ENCODE peak calls at places on chromosomes 3 and 15, in six cellular contexts. P is HCT116, I is H9, X is colonic mucosa, E is H1, M is psoas muscle. O is an unnamed sample.

GRCh38 chr3:126245811-126246727 is 65.7 kb upstream of the ALDH1L1 start:
- DNase-seq in P (peak; percentile 39), I (no peak), X (peak; percentile 53), E (no peak), M (peak; percentile 66), O (peak; percentile 44)

GRCh38 chr3:31968927-31969418 is 12.1 kb downstream of the OSBPL10 start:
- DNase-seq in P (peak; percentile 86), I (no peak), X (peak; percentile 13), E (no peak), M (no peak), O (peak; percentile 45)

GRCh38 chr3:126436826-126437717 is 38.6 kb downstream of the ZXDC start:
- DNase-seq in P (no peak), I (no peak), X (peak; percentile 7), E (no peak), M (no peak), O (no peak)

GRCh38 chr15:99719096-99719541 is 14.1 kb downstream of the LYSMD4 start:
- DNase-seq in P (no peak), I (no peak), X (no peak), E (no peak), M (no peak), O (no peak)

GRCh38 chr3:70811880-70812279 is 499.4 kb upstream of the MDFIC2 start:
- DNase-seq in P (no peak), I (no peak), X (no peak), E (no peak), M (peak; percentile 35), O (no peak)

GRCh38 chr3:10717756-10718155 is 98.3 kb upstream of the SLC6A11 start:
- DNase-seq in P (no peak), I (no peak), X (no peak), E (no peak), M (no peak), O (no peak)

GRCh38 chr3:45112939-45113338 is 33.2 kb downstream of the CDCP1 start:
- DNase-seq in P (no peak), I (no peak), X (no peak), E (no peak), M (no peak), O (no peak)

GRCh38 chr3:148816971-148817519 is 10.6 kb upstream of the CPB1 start:
- DNase-seq in P (no peak), I (no peak), X (no peak), E (no peak), M (no peak), O (no peak)

GRCh38 chr3:54888873-54889272 is 39.0 kb downstream of the LRTM1 start:
- DNase-seq in P (no peak), I (no peak), X (no peak), E (no peak), M (no peak), O (peak; percentile 45)

GRCh38 chr15:68775671-68776476 is 44.8 kb downstream of the ANP32A start:
- DNase-seq in P (no peak), I (no peak), X (peak; percentile 47), E (no peak), M (peak; percentile 79), O (no peak)

GRCh38 chr15:74202461-74203401 is at the start of gene STRA6:
- DNase-seq in P (no peak), I (peak; percentile 98), X (no peak), E (peak; percentile 93), M (no peak), O (no peak)

DNA sequence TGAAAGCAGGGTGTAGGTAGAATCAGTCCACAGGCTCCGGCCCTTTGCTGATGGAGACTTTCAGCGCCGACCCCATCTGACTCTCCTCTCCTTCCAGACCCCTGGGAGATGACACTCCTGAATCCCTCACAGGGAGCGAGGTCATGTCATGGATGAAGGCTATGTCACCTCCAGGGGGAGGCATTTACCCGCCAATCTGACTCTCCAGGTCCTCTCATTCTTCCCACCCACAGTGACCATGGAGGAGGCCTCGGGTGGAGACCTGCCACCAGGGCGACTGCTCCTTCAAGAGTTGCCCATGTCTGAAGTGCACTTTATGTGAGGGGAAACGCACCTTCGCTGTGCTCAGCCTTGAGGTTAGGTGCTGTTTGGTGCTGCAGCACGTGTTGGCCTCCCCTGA is 112.7 kb downstream of the KLF13 start:
- DNase-seq in P (peak; percentile 21), I (peak; percentile 63), X (peak; percentile 73), E (no peak), M (no peak), O (no peak)
- TF ChIP-seq CTCF in P (peak; percentile 45), I (peak; percentile 68), X (peak; percentile 40), E (peak; percentile 71), M (peak; percentile 39), O (peak; percentile 12)

GRCh38 chr3:58963928-58964497 is 85.8 kb downstream of the CFAP20DC start:
- DNase-seq in P (no peak), I (no peak), X (no peak), E (no peak), M (no peak), O (no peak)
- H3K9me3 ChIP-seq in P (no peaks in the 10 kb centered on the region), I (no peaks in the 10 kb centered on the region), X (no peaks in the 10 kb centered on the region), E (no peaks in the 10 kb centered on the region), M (peaks cover 5% of the 10 kb centered on the region), O (no peaks in the 10 kb centered on the region)

GRCh38 chr3:120503727-120504616 is 53.2 kb upstream of the FSTL1 start:
- DNase-seq in P (no peak), I (peak; percentile 44), X (no peak), E (peak; percentile 33), M (no peak), O (no peak)
- TF ChIP-seq CTCF in P (no peak), I (no peak), X (no peak), E (no peak), M (no peak), O (no peak)

GRCh38 chr15:26729030-26729429 is 43.8 kb downstream of the GABRB3 start:
- DNase-seq in P (no peak), I (no peak), X (no peak), E (no peak), M (no peak), O (no peak)
- H3K9me3 ChIP-seq in P (peaks cover 9% of the 10 kb centered on the region), I (no peaks in the 10 kb centered on the region), X (no peaks in the 10 kb centered on the region), E (peaks cover 12% of the 10 kb centered on the region), M (peaks cover 9% of the 10 kb centered on the region), O (no peaks in the 10 kb centered on the region)

GRCh38 chr3:81668283-81668682 is 93.2 kb downstream of the GBE1 start:
- DNase-seq in P (no peak), I (no peak), X (no peak), E (no peak), M (no peak), O (no peak)

GRCh38 chr3:81663114-81663513 is 98.3 kb downstream of the GBE1 start:
- DNase-seq in P (no peak), I (no peak), X (no peak), E (no peak), M (no peak), O (no peak)

GRCh38 chr3:81666502-81667121 is 94.8 kb downstream of the GBE1 start:
- DNase-seq in P (no peak), I (no peak), X (no peak), E (no peak), M (no peak), O (no peak)
- TF ChIP-seq CTCF in P (peak; percentile 18), I (peak; percentile 72), X (peak; percentile 72), E (peak; percentile 39), M (peak; percentile 66), O (no peak)

GRCh38 chr3:176896640-176897039 is 300.6 kb downstream of the TBL1XR1 start:
- DNase-seq in P (no peak), I (no peak), X (no peak), E (no peak), M (no peak), O (no peak)

GRCh38 chr3:176896165-176896564 is 301.1 kb downstream of the TBL1XR1 start:
- DNase-seq in P (no peak), I (no peak), X (no peak), E (no peak), M (no peak), O (no peak)
- H3K9me3 ChIP-seq in P (no peaks in the 10 kb centered on the region), I (no peaks in the 10 kb centered on the region), X (no peaks in the 10 kb centered on the region), E (no peaks in the 10 kb centered on the region), M (no peaks in the 10 kb centered on the region), O (no peaks in the 10 kb centered on the region)

DNA sequence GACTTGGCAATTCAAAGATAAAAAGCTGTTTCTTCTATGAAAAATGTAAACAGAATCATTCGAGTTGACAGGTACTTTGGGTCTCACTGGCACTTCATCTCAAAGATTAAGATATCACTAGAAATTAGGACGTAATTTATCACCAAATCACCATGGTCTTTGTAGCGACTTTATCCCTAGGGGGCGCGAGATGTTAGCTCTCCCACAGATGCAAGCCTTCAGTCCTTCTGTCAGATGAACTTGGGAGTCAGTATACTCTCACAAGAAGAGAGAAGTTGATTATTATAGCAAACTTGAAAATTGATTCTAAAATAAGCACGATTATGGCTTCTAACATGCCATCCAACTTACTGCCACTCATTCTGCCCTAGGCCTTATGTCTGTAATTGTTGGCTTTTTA is 150.3 kb downstream of the ALCAM start:
- DNase-seq in P (no peak), I (no peak), X (no peak), E (no peak), M (no peak), O (no peak)
- TF ChIP-seq CTCF in P (no peak), I (peak; percentile 62), X (no peak), E (peak; percentile 55), M (no peak), O (no peak)

DNA sequence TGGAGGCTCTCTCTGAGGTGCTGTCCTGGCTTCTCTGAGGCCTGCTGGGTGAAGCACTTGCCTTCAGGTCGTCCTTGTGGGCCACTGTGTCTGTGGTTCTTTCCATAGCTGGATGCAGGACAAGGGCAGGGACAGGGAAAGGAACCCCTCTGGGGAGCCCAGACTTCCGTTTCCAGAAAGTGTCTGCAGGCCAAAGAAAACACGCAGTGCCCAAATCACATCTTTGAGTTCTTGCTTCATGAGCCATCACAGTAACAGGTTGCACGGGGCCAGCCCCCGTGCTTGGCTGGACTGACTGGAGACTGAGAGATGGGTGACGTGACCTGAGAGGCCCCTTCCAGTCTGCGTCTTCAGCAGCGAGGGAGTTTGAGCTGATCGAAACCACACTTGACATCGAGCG is 115.8 kb downstream of the GABRG3 start:
- DNase-seq in P (no peak), I (no peak), X (no peak), E (no peak), M (no peak), O (no peak)
- H3K9me3 ChIP-seq in P (peaks cover 7% of the 10 kb centered on the region), I (no peaks in the 10 kb centered on the region), X (no peaks in the 10 kb centered on the region), E (peaks cover 6% of the 10 kb centered on the region), M (no peaks in the 10 kb centered on the region), O (no peaks in the 10 kb centered on the region)

GRCh38 chr15:64381000-64381751 is at the start of gene PCLAF:
- DNase-seq in P (peak; percentile 89), I (peak; percentile 97), X (peak; percentile 97), E (peak; percentile 82), M (peak; percentile 94), O (peak; percentile 92)
- TF ChIP-seq CTCF in P (no peak), I (no peak), X (no peak), E (no peak), M (no peak), O (no peak)

O was measured in prostate gland.